ENCODE peak calls at places on chromosomes 5 and 9, in ten cellular contexts. M is stimulated activated effector memory CD8-positive, alpha-beta T cell treated with anti-CD3 and anti-CD28 coated beads, Interleukin-12 subunit alpha, Interleukin-12 subunit beta, amount 100 ng/mL, for 72 hours; Q is activated T-cell treated with anti-CD3 and anti-CD28 coated beads, Interleukin-2, amount 50 U/mL, for 72 hours; W is lung; H is natural killer cell treated with Interleukin-12 subunit alpha and Interleukin-12 subunit beta and Interleukin-15 and Interleukin-18, amount 100 ng/mL, for 72 hours; D is lower lobe of right lung; I is left lung; A is omental fat pad; T is WTC11; L is heart left ventricle. Z is an unnamed sample.

GRCh38 chr9:86563959-86564358 is 209.7 kb upstream of the TUT7 start:
- ATAC-seq in M (no peak), H (no peak), I (no peak), Q (no peak), T (no peak), W (no peak), D (no peak), A (no peak), L (no peak), Z (no peak)

GRCh38 chr9:1712861-1713260 is 302.3 kb upstream of the SMARCA2 start:
- ATAC-seq in A (no peak), H (no peak), Q (no peak), T (no peak), D (no peak), M (no peak), W (no peak), L (no peak), I (no peak), Z (no peak)

GRCh38 chr5:142548739-142549275 is 137.1 kb downstream of the FGF1 start:
- ATAC-seq in I (peak), H (peak), D (peak), L (peak), A (peak), M (peak), T (peak), W (peak), Q (peak), Z (peak)

GRCh38 chr5:88872971-88873370 is 10.0 kb downstream of the MEF2C start:
- ATAC-seq in L (no peak), M (no peak), I (no peak), W (no peak), A (no peak), H (peak), D (no peak), Q (no peak), T (no peak), Z (no peak)

GRCh38 chr9:107437716-107438115 is 51.9 kb downstream of the KLF4 start:
- ATAC-seq in M (no peak), A (no peak), D (no peak), H (no peak), Q (no peak), I (no peak), T (no peak), W (no peak), L (no peak), Z (no peak)

GRCh38 chr9:134284273-134284672 is 42.0 kb upstream of the RXRA start:
- ATAC-seq in D (no peak), A (no peak), H (no peak), M (no peak), T (no peak), Q (no peak), I (no peak), L (peak), W (no peak), Z (no peak)

GRCh38 chr9:107328510-107328909 is 45.4 kb downstream of the RAD23B start:
- ATAC-seq in W (no peak), M (no peak), Q (no peak), D (no peak), A (no peak), I (no peak), L (no peak), H (no peak), T (no peak), Z (no peak)

GRCh38 chr5:79181419-79182022 is 54.4 kb upstream of the JMY start:
- ATAC-seq in T (peak), M (no peak), A (no peak), I (peak), H (no peak), W (no peak), D (no peak), L (no peak), Q (no peak), Z (no peak)

GRCh38 chr5:116502616-116503015 is 72.0 kb downstream of the SEMA6A start:
- ATAC-seq in M (no peak), H (no peak), I (peak), T (no peak), D (no peak), W (no peak), A (no peak), Q (no peak), L (no peak), Z (no peak)

GRCh38 chr9:121748727-121749546 is 97.5 kb downstream of the DAB2IP start:
- ATAC-seq in I (no peak), W (no peak), L (peak), Q (peak), M (peak), A (no peak), H (peak), D (no peak), T (no peak), Z (no peak)

GRCh38 chr9:111148390-111148993 is 110.2 kb upstream of the LPAR1 start:
- ATAC-seq in L (no peak), I (no peak), W (no peak), T (no peak), M (no peak), Q (no peak), A (no peak), D (no peak), H (no peak), Z (no peak)

GRCh38 chr9:137189297-137190295 is 1.1 kb downstream of the SSNA1 start:
- ATAC-seq in Q (no peak), D (no peak), H (no peak), T (no peak), L (peak), I (peak), M (no peak), W (no peak), A (no peak), Z (no peak)

GRCh38 chr9:136132500-136133050 is 13.9 kb upstream of the TMEM250 start:
- ATAC-seq in W (no peak), D (no peak), M (no peak), L (no peak), H (no peak), I (no peak), Q (no peak), A (no peak), T (peak), Z (no peak)

GRCh38 chr5:66969963-66970362 is 226.6 kb downstream of the CD180 start:
- ATAC-seq in W (no peak), H (peak), M (no peak), I (no peak), L (no peak), A (no peak), Q (no peak), T (no peak), D (no peak), Z (no peak)

GRCh38 chr9:105757496-105758251 is 63.3 kb downstream of the TMEM38B start:
- ATAC-seq in T (no peak), L (peak), M (no peak), Q (no peak), H (no peak), I (no peak), A (no peak), D (no peak), W (no peak), Z (no peak)

GRCh38 chr9:7668541-7668940 is 131.0 kb downstream of the DMAC1 start:
- ATAC-seq in M (no peak), T (no peak), W (no peak), H (no peak), L (no peak), I (no peak), Q (no peak), D (no peak), A (no peak), Z (no peak)

GRCh38 chr5:135242496-135243193 is 156.4 kb downstream of the MACROH2A1 start:
- ATAC-seq in Q (no peak), M (no peak), W (no peak), L (peak), T (no peak), I (peak), A (no peak), D (no peak), H (no peak), Z (no peak)

GRCh38 chr5:197892-198489 is 6.7 kb downstream of the LRRC14B start:
- ATAC-seq in T (no peak), A (no peak), H (no peak), Q (no peak), L (no peak), M (no peak), W (no peak), I (no peak), D (no peak), Z (no peak)

GRCh38 chr5:65440456-65440855 is 41.3 kb downstream of the ADAMTS6 start:
- ATAC-seq in I (no peak), H (no peak), L (no peak), W (no peak), M (no peak), D (no peak), Q (no peak), A (no peak), T (no peak), Z (no peak)

GRCh38 chr9:137156567-137157375 is 13.1 kb downstream of the LRRC26 start:
- ATAC-seq in A (no peak), D (peak), L (no peak), H (peak), T (peak), M (peak), I (peak), Q (peak), W (no peak), Z (peak)

GRCh38 chr5:78547171-78547570 is 101.4 kb downstream of the LHFPL2 start:
- ATAC-seq in M (no peak), H (no peak), T (no peak), Q (no peak), D (no peak), I (peak), W (no peak), A (no peak), L (no peak), Z (no peak)

GRCh38 chr5:161549106-161549505 is 2.6 kb upstream of the GABRB2 start:
- ATAC-seq in Q (no peak), T (peak), H (no peak), A (peak), W (no peak), D (peak), I (peak), L (no peak), M (peak), Z (no peak)

GRCh38 chr9:112041199-112041535 is 133.9 kb downstream of the SUSD1 start:
- ATAC-seq in W (no peak), L (no peak), A (peak), D (no peak), Q (no peak), I (no peak), H (no peak), T (no peak), M (no peak), Z (no peak)

GRCh38 chr5:178774446-178774845 is 44.0 kb upstream of the ZNF354A start:
- ATAC-seq in L (no peak), D (no peak), M (no peak), A (no peak), I (no peak), Q (no peak), W (no peak), H (no peak), T (no peak), Z (no peak)

GRCh38 chr9:111728617-111729366 is 65.9 kb downstream of the SHOC1 start:
- ATAC-seq in L (no peak), I (peak), A (peak), W (peak), H (no peak), D (no peak), M (no peak), T (no peak), Q (peak), Z (peak)

GRCh38 chr9:70100362-70100761 is 56.7 kb downstream of the MAMDC2 start:
- ATAC-seq in T (no peak), I (no peak), D (no peak), W (no peak), H (no peak), A (no peak), L (no peak), M (no peak), Q (no peak), Z (no peak)

GRCh38 chr5:139204196-139204595 is 6.0 kb upstream of the SIL1 start:
- ATAC-seq in D (no peak), H (no peak), W (no peak), A (no peak), Q (peak), T (no peak), L (no peak), M (peak), I (no peak), Z (no peak)

GRCh38 chr5:5589146-5589826 is 166.8 kb downstream of the ICE1 start:
- ATAC-seq in A (no peak), M (no peak), Q (no peak), I (no peak), W (no peak), L (no peak), H (no peak), D (no peak), T (no peak), Z (no peak)

GRCh38 chr9:5586391-5586802 is 42.5 kb upstream of the RIC1 start:
- ATAC-seq in M (peak), Q (peak), T (no peak), W (no peak), D (no peak), H (peak), A (no peak), L (no peak), I (no peak), Z (peak)

GRCh38 chr5:115179068-115179958 is 9.6 kb upstream of the TRIM36 start:
- ATAC-seq in M (peak), Q (peak), A (no peak), D (peak), T (peak), H (peak), L (no peak), I (peak), W (peak), Z (no peak)

GRCh38 chr9:114893622-114894021 is 36.8 kb downstream of the TNFSF8 start:
- ATAC-seq in T (no peak), I (no peak), D (no peak), L (no peak), H (peak), Q (peak), M (peak), W (no peak), A (no peak), Z (peak)

GRCh38 chr9:21871256-21871975 is 69.0 kb downstream of the MTAP start:
- ATAC-seq in H (no peak), W (no peak), A (no peak), M (no peak), I (no peak), T (no peak), L (no peak), D (no peak), Q (no peak), Z (no peak)

GRCh38 chr5:124658867-124659557 is 87.4 kb downstream of the ZNF608 start:
- ATAC-seq in I (no peak), Q (no peak), D (no peak), M (no peak), L (no peak), H (no peak), A (no peak), W (no peak), T (no peak), Z (no peak)

GRCh38 chr5:122757268-122757667 is 17.6 kb upstream of the SNX2 start:
- ATAC-seq in A (no peak), L (no peak), M (no peak), T (no peak), I (no peak), H (peak), Q (no peak), W (no peak), D (no peak), Z (no peak)

GRCh38 chr5:170169996-170170395 is 62.8 kb upstream of the C5orf58 start:
- ATAC-seq in W (no peak), Q (no peak), H (no peak), T (no peak), I (no peak), M (no peak), A (no peak), L (no peak), D (no peak), Z (no peak)

GRCh38 chr9:76438841-76439588 is 20.0 kb upstream of the GCNT1 start:
- ATAC-seq in M (peak), T (no peak), D (no peak), L (no peak), W (no peak), A (no peak), Q (peak), I (no peak), H (peak), Z (peak)

Z was measured in activated T-helper 17 cell treated with anti-CD3 and anti-CD28 coated beads, Interleukin-2, amount 50 U/mL, for 72 hours.